ENCODE peak calls at places on chromosomes 7 and 10, in six cellular contexts. One of them, this sample, is unnamed.

GRCh38 chr7:759569-759968 is 32.5 kb upstream of the PRKAR1B start:
- DNase-seq in endothelial cell of umbilical vein: no peak
- DNase-seq in neural progenitor cell: no peak
- DNase-seq in GM13977: no peak
- DNase-seq in foreskin fibroblast: no peak
- DNase-seq in left ventricle myocardium inferior: no peak
- DNase-seq in this sample: no peak

GRCh38 chr7:41755100-41755499 is 52.2 kb upstream of the INHBA start:
- DNase-seq in left ventricle myocardium inferior: no peak
- DNase-seq in foreskin fibroblast: no peak
- DNase-seq in GM13977: no peak
- DNase-seq in endothelial cell of umbilical vein: no peak
- DNase-seq in neural progenitor cell: no peak
- DNase-seq in this sample: no peak

GRCh38 chr7:142327555-142327954 is 69.7 kb upstream of the PRSS58 start:
- DNase-seq in left ventricle myocardium inferior: no peak
- DNase-seq in neural progenitor cell: peak; percentile 52
- DNase-seq in GM13977: no peak
- DNase-seq in endothelial cell of umbilical vein: no peak
- DNase-seq in foreskin fibroblast: no peak
- DNase-seq in this sample: no peak

GRCh38 chr10:33460461-33461294 is 126.2 kb upstream of the NRP1 start:
- DNase-seq in left ventricle myocardium inferior: peak; percentile 67
- DNase-seq in foreskin fibroblast: peak; percentile 87
- DNase-seq in neural progenitor cell: no peak
- DNase-seq in GM13977: no peak
- DNase-seq in endothelial cell of umbilical vein: no peak
- DNase-seq in this sample: no peak

GRCh38 chr7:74242122-74242443 is 12.1 kb downstream of the RFC2 start:
- DNase-seq in endothelial cell of umbilical vein: no peak
- DNase-seq in foreskin fibroblast: no peak
- DNase-seq in left ventricle myocardium inferior: no peak
- DNase-seq in GM13977: no peak
- DNase-seq in neural progenitor cell: no peak
- DNase-seq in this sample: no peak

GRCh38 chr10:121393522-121393921 is 204.7 kb downstream of the FGFR2 start:
- DNase-seq in left ventricle myocardium inferior: no peak
- DNase-seq in GM13977: no peak
- DNase-seq in neural progenitor cell: no peak
- DNase-seq in endothelial cell of umbilical vein: no peak
- DNase-seq in foreskin fibroblast: no peak
- DNase-seq in this sample: no peak

GRCh38 chr10:51176976-51177690 is 102.8 kb downstream of the PRKG1 start:
- DNase-seq in GM13977: no peak
- DNase-seq in neural progenitor cell: no peak
- DNase-seq in foreskin fibroblast: peak; percentile 78
- DNase-seq in endothelial cell of umbilical vein: no peak
- DNase-seq in left ventricle myocardium inferior: no peak
- DNase-seq in this sample: no peak

GRCh38 chr7:44284216-44284615 is 41.2 kb downstream of the CAMK2B start:
- DNase-seq in neural progenitor cell: no peak
- DNase-seq in endothelial cell of umbilical vein: no peak
- DNase-seq in left ventricle myocardium inferior: peak; percentile 10
- DNase-seq in GM13977: no peak
- DNase-seq in foreskin fibroblast: peak; percentile 64
- DNase-seq in this sample: no peak

GRCh38 chr10:14821635-14822375 is 16.0 kb downstream of the CDNF start:
- DNase-seq in endothelial cell of umbilical vein: no peak
- DNase-seq in neural progenitor cell: no peak
- DNase-seq in foreskin fibroblast: no peak
- DNase-seq in left ventricle myocardium inferior: no peak
- DNase-seq in GM13977: no peak
- DNase-seq in this sample: no peak

GRCh38 chr7:114930107-114930521 is 8.2 kb downstream of the MDFIC start:
- DNase-seq in left ventricle myocardium inferior: no peak
- DNase-seq in neural progenitor cell: peak; percentile 63
- DNase-seq in endothelial cell of umbilical vein: no peak
- DNase-seq in GM13977: no peak
- DNase-seq in foreskin fibroblast: peak; percentile 62
- DNase-seq in this sample: no peak

GRCh38 chr7:14332155-14332554 is 342.7 kb upstream of the ETV1 start:
- DNase-seq in neural progenitor cell: no peak
- DNase-seq in foreskin fibroblast: peak; percentile 71
- DNase-seq in GM13977: no peak
- DNase-seq in left ventricle myocardium inferior: peak; percentile 38
- DNase-seq in endothelial cell of umbilical vein: no peak
- DNase-seq in this sample: no peak

GRCh38 chr7:114086491-114086905 is 167.7 kb upstream of the PPP1R3A start:
- DNase-seq in foreskin fibroblast: no peak
- DNase-seq in endothelial cell of umbilical vein: no peak
- DNase-seq in left ventricle myocardium inferior: peak; percentile 26
- DNase-seq in GM13977: peak; percentile 59
- DNase-seq in neural progenitor cell: peak; percentile 53
- DNase-seq in this sample: no peak

GRCh38 chr10:102450374-102451104 is 804 bp downstream of the C10orf95 start:
- DNase-seq in left ventricle myocardium inferior: peak; percentile 87
- DNase-seq in foreskin fibroblast: peak; percentile 95
- DNase-seq in GM13977: peak; percentile 92
- DNase-seq in endothelial cell of umbilical vein: peak; percentile 70
- DNase-seq in neural progenitor cell: peak; percentile 82
- DNase-seq in this sample: no peak

GRCh38 chr7:120586561-120586960 is 271.4 kb downstream of the TSPAN12 start:
- DNase-seq in left ventricle myocardium inferior: no peak
- DNase-seq in neural progenitor cell: no peak
- DNase-seq in foreskin fibroblast: no peak
- DNase-seq in GM13977: no peak
- DNase-seq in endothelial cell of umbilical vein: peak; percentile 8
- DNase-seq in this sample: no peak

GRCh38 chr10:77741746-77742145 is 104.1 kb upstream of the KCNMA1 start:
- DNase-seq in left ventricle myocardium inferior: no peak
- DNase-seq in neural progenitor cell: no peak
- DNase-seq in GM13977: no peak
- DNase-seq in endothelial cell of umbilical vein: no peak
- DNase-seq in foreskin fibroblast: peak; percentile 67
- DNase-seq in this sample: no peak

GRCh38 chr10:15789793-15790525 is 70.2 kb upstream of the ITGA8 start:
- DNase-seq in GM13977: no peak
- DNase-seq in neural progenitor cell: no peak
- DNase-seq in foreskin fibroblast: peak; percentile 89
- DNase-seq in left ventricle myocardium inferior: no peak
- DNase-seq in endothelial cell of umbilical vein: no peak
- DNase-seq in this sample: peak; percentile 73

GRCh38 chr10:35789996-35790395 is 147.9 kb upstream of the FZD8 start:
- DNase-seq in neural progenitor cell: no peak
- DNase-seq in foreskin fibroblast: no peak
- DNase-seq in left ventricle myocardium inferior: no peak
- DNase-seq in GM13977: no peak
- DNase-seq in endothelial cell of umbilical vein: no peak
- DNase-seq in this sample: no peak

GRCh38 chr10:118501171-118501570 is 94.3 kb downstream of the PRLHR start:
- DNase-seq in GM13977: no peak
- DNase-seq in neural progenitor cell: no peak
- DNase-seq in foreskin fibroblast: peak; percentile 54
- DNase-seq in left ventricle myocardium inferior: no peak
- DNase-seq in endothelial cell of umbilical vein: no peak
- DNase-seq in this sample: no peak

GRCh38 chr7:65304175-65304574 is 69.5 kb upstream of the ZNF92 start:
- DNase-seq in neural progenitor cell: no peak
- DNase-seq in GM13977: no peak
- DNase-seq in foreskin fibroblast: no peak
- DNase-seq in left ventricle myocardium inferior: no peak
- DNase-seq in endothelial cell of umbilical vein: no peak
- DNase-seq in this sample: no peak

GRCh38 chr10:126561499-126562208 is 108.8 kb downstream of the C10orf90 start:
- DNase-seq in endothelial cell of umbilical vein: no peak
- DNase-seq in GM13977: no peak
- DNase-seq in foreskin fibroblast: peak; percentile 42
- DNase-seq in left ventricle myocardium inferior: no peak
- DNase-seq in neural progenitor cell: peak; percentile 39
- DNase-seq in this sample: no peak

GRCh38 chr10:123562811-123563580 is 103.2 kb upstream of the GPR26 start:
- DNase-seq in GM13977: no peak
- DNase-seq in endothelial cell of umbilical vein: no peak
- DNase-seq in left ventricle myocardium inferior: no peak
- DNase-seq in foreskin fibroblast: no peak
- DNase-seq in neural progenitor cell: no peak
- DNase-seq in this sample: no peak

GRCh38 chr7:129376076-129376777 is 58.0 kb upstream of the STRIP2 start:
- DNase-seq in GM13977: peak; percentile 45
- DNase-seq in foreskin fibroblast: peak; percentile 40
- DNase-seq in left ventricle myocardium inferior: no peak
- DNase-seq in neural progenitor cell: peak; percentile 57
- DNase-seq in endothelial cell of umbilical vein: peak; percentile 39
- DNase-seq in this sample: no peak

GRCh38 chr7:66905243-66905642 is 15.8 kb upstream of the TMEM248 start:
- DNase-seq in left ventricle myocardium inferior: no peak
- DNase-seq in endothelial cell of umbilical vein: no peak
- DNase-seq in GM13977: no peak
- DNase-seq in foreskin fibroblast: no peak
- DNase-seq in neural progenitor cell: no peak
- DNase-seq in this sample: no peak

GRCh38 chr7:66904063-66904593 is 16.9 kb upstream of the TMEM248 start:
- DNase-seq in GM13977: no peak
- DNase-seq in endothelial cell of umbilical vein: no peak
- DNase-seq in neural progenitor cell: no peak
- DNase-seq in left ventricle myocardium inferior: no peak
- DNase-seq in foreskin fibroblast: no peak
- DNase-seq in this sample: no peak

GRCh38 chr7:66903360-66904062 is 17.5 kb upstream of the TMEM248 start:
- DNase-seq in left ventricle myocardium inferior: no peak
- DNase-seq in GM13977: no peak
- DNase-seq in endothelial cell of umbilical vein: no peak
- DNase-seq in foreskin fibroblast: no peak
- DNase-seq in neural progenitor cell: no peak
- DNase-seq in this sample: no peak

GRCh38 chr7:66907731-66908130 is 13.3 kb upstream of the TMEM248 start:
- DNase-seq in neural progenitor cell: no peak
- DNase-seq in left ventricle myocardium inferior: no peak
- DNase-seq in foreskin fibroblast: no peak
- DNase-seq in GM13977: no peak
- DNase-seq in endothelial cell of umbilical vein: no peak
- DNase-seq in this sample: no peak

DNA sequence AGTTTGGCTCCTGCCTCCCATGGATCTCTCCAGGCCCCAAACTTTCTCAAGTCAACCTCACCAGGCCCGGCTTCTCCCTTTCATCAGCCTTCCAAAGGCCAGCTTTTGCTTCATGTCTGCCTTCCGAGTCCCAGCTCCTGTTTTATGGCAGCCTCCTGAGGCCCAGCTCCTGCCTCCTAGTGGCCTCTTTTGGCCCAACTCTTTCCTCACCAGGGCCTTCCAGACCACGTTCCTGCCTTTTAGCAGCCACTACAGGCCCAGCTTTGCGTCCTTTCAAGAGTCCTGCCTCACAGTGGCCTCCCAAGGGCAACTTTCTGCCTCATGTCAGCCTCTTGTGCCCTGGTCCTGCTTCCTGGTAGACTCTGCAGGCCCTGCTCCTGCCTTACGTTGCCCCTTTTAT is 15.3 kb upstream of the TMEM248 start:
- DNase-seq in neural progenitor cell: no peak
- DNase-seq in left ventricle myocardium inferior: no peak
- DNase-seq in endothelial cell of umbilical vein: no peak
- DNase-seq in GM13977: no peak
- DNase-seq in foreskin fibroblast: no peak
- DNase-seq in this sample: no peak
- TF ChIP-seq CTCF in neural progenitor cell: peak; percentile 19
- TF ChIP-seq CTCF in left ventricle myocardium inferior: no peak
- TF ChIP-seq CTCF in endothelial cell of umbilical vein: no peak
- TF ChIP-seq CTCF in GM13977: peak; percentile 29
- TF ChIP-seq CTCF in foreskin fibroblast: no peak
- TF ChIP-seq CTCF in this sample: peak; percentile 29

GRCh38 chr7:40509301-40509700 is 374.5 kb downstream of the SUGCT start:
- DNase-seq in foreskin fibroblast: no peak
- DNase-seq in left ventricle myocardium inferior: no peak
- DNase-seq in endothelial cell of umbilical vein: no peak
- DNase-seq in neural progenitor cell: peak; percentile 74
- DNase-seq in GM13977: no peak
- DNase-seq in this sample: no peak

GRCh38 chr7:40502359-40502758 is 367.6 kb downstream of the SUGCT start:
- DNase-seq in foreskin fibroblast: no peak
- DNase-seq in endothelial cell of umbilical vein: no peak
- DNase-seq in GM13977: no peak
- DNase-seq in left ventricle myocardium inferior: no peak
- DNase-seq in neural progenitor cell: no peak
- DNase-seq in this sample: no peak

GRCh38 chr7:40506158-40506557 is 371.4 kb downstream of the SUGCT start:
- DNase-seq in GM13977: no peak
- DNase-seq in left ventricle myocardium inferior: no peak
- DNase-seq in endothelial cell of umbilical vein: no peak
- DNase-seq in neural progenitor cell: no peak
- DNase-seq in foreskin fibroblast: no peak
- DNase-seq in this sample: no peak

DNA sequence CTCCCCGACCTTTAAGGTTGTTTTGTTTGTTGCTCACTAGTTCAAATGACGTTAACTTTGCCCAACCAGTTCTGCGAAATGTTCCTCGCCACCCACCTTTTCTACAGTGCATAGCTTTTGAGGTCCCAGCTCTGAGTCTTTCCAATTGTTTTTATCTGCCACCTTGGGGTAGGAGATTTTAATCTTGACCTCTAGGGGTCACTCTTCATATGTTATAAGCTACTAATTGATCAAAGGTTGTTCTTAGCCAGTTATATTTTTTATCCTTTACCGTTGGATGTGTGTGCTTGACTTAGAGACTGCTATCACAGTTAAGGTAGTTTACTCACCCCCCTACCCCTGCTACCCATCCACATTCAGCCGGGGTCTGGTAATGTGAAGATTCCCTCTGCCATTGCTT is 372.4 kb downstream of the SUGCT start:
- DNase-seq in foreskin fibroblast: no peak
- DNase-seq in neural progenitor cell: no peak
- DNase-seq in left ventricle myocardium inferior: no peak
- DNase-seq in endothelial cell of umbilical vein: no peak
- DNase-seq in GM13977: peak; percentile 11
- DNase-seq in this sample: no peak
- TF ChIP-seq CTCF in foreskin fibroblast: no peak
- TF ChIP-seq CTCF in neural progenitor cell: peak; percentile 38
- TF ChIP-seq CTCF in left ventricle myocardium inferior: peak; percentile 41
- TF ChIP-seq CTCF in endothelial cell of umbilical vein: peak; percentile 19
- TF ChIP-seq CTCF in GM13977: peak; percentile 52
- TF ChIP-seq CTCF in this sample: no peak

GRCh38 chr10:90912854-90913479 is 7.9 kb downstream of the ANKRD1 start:
- DNase-seq in GM13977: no peak
- DNase-seq in left ventricle myocardium inferior: no peak
- DNase-seq in foreskin fibroblast: no peak
- DNase-seq in neural progenitor cell: no peak
- DNase-seq in endothelial cell of umbilical vein: peak; percentile 55
- DNase-seq in this sample: no peak
- TF ChIP-seq CTCF in GM13977: no peak
- TF ChIP-seq CTCF in left ventricle myocardium inferior: no peak
- TF ChIP-seq CTCF in foreskin fibroblast: no peak
- TF ChIP-seq CTCF in neural progenitor cell: no peak
- TF ChIP-seq CTCF in endothelial cell of umbilical vein: no peak
- TF ChIP-seq CTCF in this sample: no peak

DNA sequence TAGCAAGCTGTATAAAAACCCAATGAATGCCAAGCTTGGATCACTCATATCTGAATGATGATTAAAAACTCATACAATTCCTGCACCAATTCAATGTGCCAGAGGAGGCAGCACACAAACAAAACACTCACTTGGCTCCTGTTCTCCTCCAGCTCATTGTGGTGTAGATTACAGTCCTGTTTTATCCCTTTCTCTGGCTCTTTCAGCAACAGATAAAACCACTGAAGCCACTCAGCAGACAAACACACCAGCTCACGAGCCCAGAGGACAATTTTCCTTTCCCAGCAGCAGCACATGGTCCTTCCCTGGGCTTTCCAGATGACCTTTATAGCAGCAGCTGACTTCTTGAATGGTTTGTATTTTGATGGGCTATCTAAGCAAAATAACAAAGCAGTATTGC is 107.3 kb upstream of the STARD3NL start:
- DNase-seq in foreskin fibroblast: no peak
- DNase-seq in GM13977: no peak
- DNase-seq in endothelial cell of umbilical vein: no peak
- DNase-seq in neural progenitor cell: peak; percentile 48
- DNase-seq in left ventricle myocardium inferior: no peak
- DNase-seq in this sample: no peak
- TF ChIP-seq CTCF in foreskin fibroblast: peak; percentile 29
- TF ChIP-seq CTCF in GM13977: no peak
- TF ChIP-seq CTCF in endothelial cell of umbilical vein: no peak
- TF ChIP-seq CTCF in neural progenitor cell: peak; percentile 64
- TF ChIP-seq CTCF in left ventricle myocardium inferior: peak; percentile 52
- TF ChIP-seq CTCF in this sample: peak; percentile 7